ENCODE peak calls at places on chromosomes 3 and 15, in five cellular contexts. E, C, W, Z and S are unnamed samples.

GRCh38 chr3:185403002-185403401 is 40.1 kb downstream of the MAP3K13 start:
- DNase-seq in C (no peak), W (no peak), Z (no peak), E (no peak), S (no peak)

GRCh38 chr15:39099524-39099923 is 481.4 kb upstream of the THBS1 start:
- DNase-seq in W (no peak), E (no peak), C (no peak), Z (no peak), S (no peak)

GRCh38 chr15:52733696-52734255 is 54.6 kb upstream of the ATOSA start:
- DNase-seq in Z (no peak), E (no peak), W (peak; percentile 10), C (no peak), S (no peak)

GRCh38 chr15:27170866-27171265 is 199.9 kb downstream of the GABRG3 start:
- DNase-seq in E (no peak), Z (no peak), W (no peak), C (no peak), S (no peak)

GRCh38 chr15:88537591-88538317 is 8.7 kb downstream of the DET1 start:
- DNase-seq in Z (no peak), C (no peak), W (no peak), E (no peak), S (no peak)

GRCh38 chr3:168888781-168889180 is 774.7 kb downstream of the MECOM start:
- DNase-seq in W (no peak), C (no peak), Z (no peak), E (no peak), S (no peak)

GRCh38 chr3:187679638-187680396 is 9.6 kb upstream of the SST start:
- DNase-seq in Z (peak; percentile 76), E (peak; percentile 86), W (peak; percentile 72), C (peak; percentile 66), S (peak; percentile 57)

GRCh38 chr3:53056442-53056841 is 10.6 kb upstream of the SFMBT1 start:
- DNase-seq in E (no peak), Z (no peak), C (peak; percentile 52), W (no peak), S (no peak)

GRCh38 chr3:124811441-124811840 is 75.7 kb downstream of the ITGB5 start:
- DNase-seq in C (no peak), W (peak; percentile 53), E (no peak), Z (no peak), S (no peak)

GRCh38 chr3:42590989-42591756 is 513 bp downstream of the SS18L2 start:
- DNase-seq in W (no peak), Z (no peak), E (no peak), C (no peak), S (no peak)

GRCh38 chr3:191695131-191695814 is 234.3 kb downstream of the PYDC2 start:
- DNase-seq in C (no peak), Z (no peak), E (no peak), W (no peak), S (no peak)

GRCh38 chr3:144763878-144764454 is 792.3 kb downstream of the DIPK2A start:
- DNase-seq in W (no peak), Z (no peak), E (no peak), C (no peak), S (no peak)

GRCh38 chr3:111593666-111594065 is 1.5 kb downstream of the ZBED2 start:
- DNase-seq in C (no peak), W (no peak), E (no peak), Z (no peak), S (no peak)

GRCh38 chr3:47250309-47251060 is 32.1 kb downstream of the KIF9 start:
- DNase-seq in W (peak; percentile 54), E (no peak), Z (peak; percentile 26), C (peak; percentile 41), S (no peak)

GRCh38 chr3:165755571-165755970 is 81.7 kb downstream of the BCHE start:
- DNase-seq in E (no peak), W (no peak), Z (no peak), C (no peak), S (no peak)

GRCh38 chr15:65577129-65577996 is 33.6 kb downstream of the INTS14 start:
- DNase-seq in C (no peak), Z (no peak), W (no peak), E (no peak), S (no peak)

GRCh38 chr3:124250053-124250452 is 258.1 kb upstream of the ROPN1 start:
- DNase-seq in C (no peak), E (no peak), W (no peak), Z (no peak), S (no peak)

GRCh38 chr15:87211547-87211946 is 1045.0 kb downstream of the NTRK3 start:
- DNase-seq in E (no peak), C (no peak), Z (no peak), W (no peak), S (no peak)

GRCh38 chr3:149572796-149573414 is 84.9 kb downstream of the WWTR1 start:
- DNase-seq in W (no peak), Z (peak; percentile 35), C (no peak), E (no peak), S (no peak)

GRCh38 chr15:88185584-88185983 is 71.0 kb downstream of the NTRK3 start:
- DNase-seq in W (no peak), Z (no peak), E (no peak), C (no peak), S (no peak)

GRCh38 chr15:89750560-89751542 is at the start of gene MESP1:
- DNase-seq in W (peak; percentile 90), C (peak; percentile 96), Z (peak; percentile 90), E (peak; percentile 94), S (peak; percentile 87)
- TF ChIP-seq POLR2A in W (peak; percentile 52), C (peak; percentile 93), Z (peak; percentile 61), E (no peak), S (no peak)

DNA sequence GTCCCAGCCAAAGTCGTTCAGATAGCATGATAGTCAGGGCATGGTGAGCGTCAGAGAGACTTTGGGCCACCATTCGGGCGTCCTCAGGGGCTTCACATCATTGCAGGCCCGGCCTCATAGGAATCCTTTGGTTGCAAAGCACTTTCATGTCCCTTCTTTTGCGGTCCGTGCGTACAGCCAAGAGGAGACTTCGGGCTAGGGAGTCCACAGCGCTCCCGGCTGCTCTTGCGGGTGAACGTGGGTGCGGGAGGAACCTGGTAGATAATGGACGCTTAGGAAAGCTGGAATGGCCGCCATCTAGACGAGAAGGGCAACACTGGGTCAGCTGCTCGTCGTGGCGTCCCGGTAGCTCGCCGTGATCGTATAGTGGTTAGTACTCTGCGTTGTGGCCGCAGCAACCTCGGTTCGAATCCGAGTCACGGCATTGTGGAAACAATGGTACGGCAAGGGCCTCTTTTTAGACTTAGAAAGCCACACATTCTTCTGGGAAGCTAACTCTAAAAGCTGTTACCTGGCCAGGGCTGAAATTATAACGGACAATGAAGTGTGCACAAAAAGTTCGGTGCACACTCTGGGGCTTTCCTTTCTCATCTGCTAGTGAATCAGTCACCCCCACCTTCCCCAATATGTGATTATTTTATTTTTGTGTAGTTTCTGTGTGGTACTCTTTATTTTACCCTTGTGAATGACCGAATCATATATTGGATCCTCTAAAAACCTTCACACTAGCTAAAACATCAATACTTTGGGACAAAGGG is 13.2 kb upstream of the SHF start:
- DNase-seq in C (peak; percentile 90), E (peak; percentile 88), Z (peak; percentile 88), W (peak; percentile 84), S (peak; percentile 90)
- H3K27ac ChIP-seq in C (peak overlapping the region; percentile 95), E (peak overlapping the region; percentile 94), Z (peak overlapping the region; percentile 94), W (peak overlapping the region; percentile 98), S (peak overlapping the region; percentile 96)

DNA sequence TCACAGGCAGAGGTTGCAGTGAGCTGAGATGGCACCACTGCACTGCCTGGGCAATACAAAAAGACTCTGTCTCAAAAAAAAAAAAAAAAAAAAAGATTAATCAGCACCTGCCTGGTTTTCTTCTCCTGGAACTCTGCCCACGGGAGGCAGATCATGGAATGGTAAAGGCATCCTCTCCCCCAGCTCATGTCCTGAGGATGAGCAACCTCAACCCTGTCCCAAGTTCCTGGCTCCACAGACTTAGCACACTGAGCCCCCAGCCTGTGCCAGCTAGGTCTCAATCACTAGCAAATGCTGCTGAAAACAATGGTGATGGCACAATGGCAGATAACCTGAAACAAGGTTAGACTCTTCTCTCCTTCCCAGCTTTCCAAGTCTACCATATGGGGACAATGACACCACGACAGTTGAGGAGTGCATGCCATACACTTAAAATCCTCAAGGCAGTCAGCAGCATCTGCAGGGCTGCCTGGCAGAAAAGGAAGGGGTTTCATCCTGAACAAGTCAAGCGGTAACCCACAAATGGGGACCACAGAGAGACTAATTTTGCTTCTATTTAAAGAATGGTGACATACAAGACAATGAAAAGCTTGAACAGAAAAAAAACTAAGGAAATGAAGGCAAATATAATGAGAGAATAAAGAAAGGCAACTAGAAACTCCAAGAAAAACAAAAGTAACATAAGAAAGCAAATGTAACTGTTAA is 4.8 kb downstream of the CLN6 start:
- DNase-seq in W (no peak), E (peak; percentile 58), C (no peak), Z (no peak), S (no peak)
- H3K4me3 ChIP-seq in W (no peak overlapping the region), E (no peak overlapping the region), C (no peak overlapping the region), Z (no peak overlapping the region), S (no peak overlapping the region)

GRCh38 chr15:41331833-41332787 is at the start of gene OIP5:
- DNase-seq in E (peak; percentile 99), Z (peak; percentile 98), C (peak; percentile 99), W (peak; percentile 96), S (peak; percentile 98)
- TF ChIP-seq POLR2A in E (no peak), Z (no peak), C (peak; percentile 79), W (no peak), S (no peak)

GRCh38 chr15:74382004-74382816 is 14.8 kb upstream of the CYP11A1 start:
- DNase-seq in W (peak; percentile 82), E (no peak), C (peak; percentile 62), Z (peak; percentile 81), S (peak; percentile 68)

GRCh38 chr15:74381481-74381880 is 14.0 kb upstream of the CYP11A1 start:
- DNase-seq in E (no peak), Z (no peak), W (no peak), C (no peak), S (no peak)

GRCh38 chr15:74383695-74384565 is 16.5 kb upstream of the CYP11A1 start:
- DNase-seq in W (no peak), E (no peak), C (peak; percentile 33), Z (no peak), S (peak; percentile 63)

GRCh38 chr15:74384566-74385441 is 17.4 kb upstream of the CYP11A1 start:
- DNase-seq in Z (no peak), W (no peak), C (peak; percentile 28), E (no peak), S (peak; percentile 58)

DNA sequence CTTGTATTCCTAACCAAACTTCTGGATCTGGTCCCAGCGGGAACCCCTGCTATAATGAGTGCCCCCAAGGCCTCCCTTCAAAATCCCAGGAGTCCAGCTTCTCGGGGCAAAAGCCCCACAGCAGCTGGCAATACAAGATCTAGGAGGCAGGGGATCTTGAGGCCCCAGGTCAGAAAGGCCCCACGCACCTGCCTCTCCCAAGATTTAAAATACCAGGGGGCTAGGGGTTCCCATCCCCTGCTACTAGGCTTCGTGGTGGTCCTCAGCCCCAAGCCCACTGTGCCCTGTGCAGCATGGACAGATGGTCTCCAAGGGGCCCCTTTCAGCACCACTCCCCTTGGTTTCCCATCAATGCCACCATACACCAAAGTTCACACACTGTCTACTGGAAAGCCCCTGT is 15.8 kb upstream of the CYP11A1 start:
- DNase-seq in C (no peak), W (no peak), E (no peak), Z (no peak), S (no peak)
- H3K27ac ChIP-seq in C (peak overlapping the region; percentile 14), W (no peak overlapping the region), E (no peak overlapping the region), Z (no peak overlapping the region), S (peak overlapping the region; percentile 80)

GRCh38 chr15:63044645-63045437 is 2.3 kb downstream of the TPM1 start:
- DNase-seq in E (no peak), C (peak; percentile 67), W (peak; percentile 58), Z (peak; percentile 73), S (no peak)
- H3K4me3 ChIP-seq in E (peak overlapping the region; percentile 97), C (peak overlapping the region; percentile 87), W (peak overlapping the region; percentile 84), Z (peak overlapping the region; percentile 77), S (peak overlapping the region; percentile 93)